ENCODE peak calls at places on chromosomes 3 and 15, in five cellular contexts. One of them, this sample, is unnamed.

GRCh38 chr3:164612751-164613150 is 465.5 kb downstream of the SI start:
- DNase-seq in stimulated activated CD4-positive, alpha-beta T cell treated with anti-CD3 and anti-CD28 coated beads, Interleukin-1b, Interleukin-23, amount 100 ng/mL, for 4 hours: no peak
- DNase-seq in dorsolateral prefrontal cortex: no peak
- DNase-seq in hippocampal formation: no peak
- DNase-seq in AG08396: no peak
- DNase-seq in this sample: no peak

GRCh38 chr15:33069161-33069560 is 125.4 kb downstream of the FMN1 start:
- DNase-seq in stimulated activated CD4-positive, alpha-beta T cell treated with anti-CD3 and anti-CD28 coated beads, Interleukin-1b, Interleukin-23, amount 100 ng/mL, for 4 hours: no peak
- DNase-seq in dorsolateral prefrontal cortex: no peak
- DNase-seq in hippocampal formation: no peak
- DNase-seq in AG08396: no peak
- DNase-seq in this sample: no peak

GRCh38 chr15:63157891-63158431 is 684 bp upstream of the RPS27L start:
- DNase-seq in stimulated activated CD4-positive, alpha-beta T cell treated with anti-CD3 and anti-CD28 coated beads, Interleukin-1b, Interleukin-23, amount 100 ng/mL, for 4 hours: no peak
- DNase-seq in dorsolateral prefrontal cortex: peak
- DNase-seq in hippocampal formation: peak
- DNase-seq in AG08396: peak
- DNase-seq in this sample: no peak

GRCh38 chr3:155356594-155357370 is 63.3 kb upstream of the STRIT1 start:
- DNase-seq in stimulated activated CD4-positive, alpha-beta T cell treated with anti-CD3 and anti-CD28 coated beads, Interleukin-1b, Interleukin-23, amount 100 ng/mL, for 4 hours: no peak
- DNase-seq in dorsolateral prefrontal cortex: no peak
- DNase-seq in hippocampal formation: no peak
- DNase-seq in AG08396: no peak
- DNase-seq in this sample: no peak

GRCh38 chr3:101999177-101999778 is 150.0 kb downstream of the NFKBIZ start:
- DNase-seq in stimulated activated CD4-positive, alpha-beta T cell treated with anti-CD3 and anti-CD28 coated beads, Interleukin-1b, Interleukin-23, amount 100 ng/mL, for 4 hours: no peak
- DNase-seq in dorsolateral prefrontal cortex: no peak
- DNase-seq in hippocampal formation: no peak
- DNase-seq in AG08396: no peak
- DNase-seq in this sample: no peak

GRCh38 chr3:193869221-193870201 is 266.4 kb upstream of the HES1 start:
- DNase-seq in stimulated activated CD4-positive, alpha-beta T cell treated with anti-CD3 and anti-CD28 coated beads, Interleukin-1b, Interleukin-23, amount 100 ng/mL, for 4 hours: no peak
- DNase-seq in dorsolateral prefrontal cortex: peak
- DNase-seq in hippocampal formation: no peak
- DNase-seq in AG08396: peak
- DNase-seq in this sample: peak

GRCh38 chr15:98292442-98293240 is 332.1 kb downstream of the ARRDC4 start:
- DNase-seq in stimulated activated CD4-positive, alpha-beta T cell treated with anti-CD3 and anti-CD28 coated beads, Interleukin-1b, Interleukin-23, amount 100 ng/mL, for 4 hours: no peak
- DNase-seq in dorsolateral prefrontal cortex: peak
- DNase-seq in hippocampal formation: peak
- DNase-seq in AG08396: peak
- DNase-seq in this sample: no peak

GRCh38 chr3:50195501-50196252 is 4.3 kb downstream of the GNAT1 start:
- DNase-seq in stimulated activated CD4-positive, alpha-beta T cell treated with anti-CD3 and anti-CD28 coated beads, Interleukin-1b, Interleukin-23, amount 100 ng/mL, for 4 hours: no peak
- DNase-seq in dorsolateral prefrontal cortex: no peak
- DNase-seq in hippocampal formation: no peak
- DNase-seq in AG08396: no peak
- DNase-seq in this sample: no peak

This sample was measured in hypothalamus.